ENCODE peak calls at places on chromosome 5, in ten cellular contexts. Y, P, Z, M, H, U, I, X, O and S are unnamed samples.
A peak's percentile ranks its signal among the peaks of the same experiment; 100 is the strongest.

GRCh38 chr5:912356-913091 is 19.8 kb downstream of the TRIP13 start:
- DNase-seq in P (peak; percentile 35), O (no peak), H (peak; percentile 66), Z (peak; percentile 100), I (peak; percentile 75), X (no peak), Y (no peak), U (peak; percentile 99), M (peak; percentile 29), S (no peak)

GRCh38 chr5:178711572-178711971 is 18.9 kb downstream of the ZNF354A start:
- DNase-seq in I (no peak), Y (no peak), X (no peak), M (no peak), P (no peak), H (no peak), U (no peak), Z (no peak), O (no peak), S (no peak)

GRCh38 chr5:2806176-2806575 is 54.7 kb upstream of the IRX2 start:
- DNase-seq in O (no peak), X (no peak), P (no peak), M (no peak), H (no peak), Z (no peak), I (no peak), Y (no peak), U (no peak), S (no peak)

GRCh38 chr5:179608131-179608581 is 15.3 kb downstream of the HNRNPH1 start:
- DNase-seq in U (no peak), I (no peak), O (peak; percentile 51), M (no peak), P (peak; percentile 54), Y (no peak), H (no peak), Z (no peak), X (no peak), S (no peak)

GRCh38 chr5:35780236-35780635 is 76.5 kb upstream of the IL7R start:
- DNase-seq in O (no peak), H (no peak), P (no peak), U (no peak), X (no peak), I (no peak), Z (no peak), Y (no peak), M (no peak), S (no peak)

GRCh38 chr5:9361835-9362234 is 184.0 kb downstream of the SEMA5A start:
- DNase-seq in X (peak; percentile 69), Z (peak; percentile 11), O (peak; percentile 57), U (peak; percentile 75), Y (peak; percentile 75), H (no peak), M (peak; percentile 30), I (peak; percentile 59), P (peak; percentile 67), S (no peak)

GRCh38 chr5:540215-541147 is 16.2 kb upstream of the SLC9A3 start:
- DNase-seq in O (peak; percentile 43), X (no peak), U (no peak), Z (no peak), H (no peak), P (peak; percentile 23), Y (no peak), M (no peak), I (no peak), S (no peak)

GRCh38 chr5:28877050-28877449 is 1838.7 kb upstream of the CDH9 start:
- DNase-seq in O (no peak), I (no peak), H (no peak), Z (no peak), U (no peak), Y (no peak), X (no peak), P (no peak), M (no peak), S (no peak)

GRCh38 chr5:170612256-170612656 is 108.4 kb downstream of the KCNIP1 start:
- DNase-seq in Y (no peak), M (no peak), O (no peak), U (no peak), H (no peak), X (no peak), P (no peak), Z (no peak), I (no peak), S (no peak)

GRCh38 chr5:54628049-54628448 is 110.5 kb downstream of the SNX18 start:
- DNase-seq in O (no peak), M (no peak), H (no peak), I (no peak), Y (no peak), P (no peak), U (no peak), Z (no peak), X (no peak), S (no peak)

GRCh38 chr5:76082790-76083554 is at the start of gene SV2C:
- DNase-seq in Y (peak; percentile 45), X (no peak), H (no peak), P (peak; percentile 30), M (no peak), U (no peak), O (peak; percentile 56), I (peak; percentile 24), Z (peak; percentile 63), S (no peak)

GRCh38 chr5:173642191-173642816 is 25.9 kb upstream of the BOD1 start:
- DNase-seq in P (no peak), M (no peak), I (no peak), X (no peak), O (no peak), Y (no peak), Z (no peak), H (no peak), U (no peak), S (no peak)

GRCh38 chr5:95628154-95628810 is 8.4 kb downstream of the GPR150 start:
- DNase-seq in Y (no peak), O (no peak), M (no peak), U (no peak), P (no peak), H (no peak), Z (no peak), X (no peak), I (no peak), S (no peak)

GRCh38 chr5:167730121-167730520 is 561.3 kb upstream of the WWC1 start:
- DNase-seq in X (no peak), P (peak; percentile 81), Y (no peak), O (no peak), I (peak; percentile 96), U (no peak), H (no peak), M (peak; percentile 98), Z (peak; percentile 76), S (no peak)

GRCh38 chr5:1807479-1808185 is 6.4 kb downstream of the NDUFS6 start:
- DNase-seq in O (no peak), M (no peak), Y (no peak), X (no peak), Z (no peak), U (no peak), I (no peak), H (no peak), P (no peak), S (no peak)

GRCh38 chr5:14400085-14400484 is 181.5 kb upstream of the OTULINL start:
- DNase-seq in U (no peak), Z (peak; percentile 59), Y (no peak), M (peak; percentile 76), X (no peak), P (peak; percentile 63), O (no peak), H (no peak), I (peak; percentile 86), S (no peak)

GRCh38 chr5:121692163-121692562 is 159.5 kb upstream of the FTMT start:
- DNase-seq in M (no peak), P (no peak), Z (no peak), I (no peak), U (no peak), O (no peak), Y (no peak), H (no peak), X (no peak), S (no peak)

GRCh38 chr5:160441352-160441781 is 19.7 kb downstream of the PTTG1 start:
- DNase-seq in O (no peak), Z (peak; percentile 38), I (no peak), X (no peak), M (no peak), Y (no peak), U (no peak), H (no peak), P (peak; percentile 31), S (no peak)

GRCh38 chr5:146565764-146566163 is 49.8 kb upstream of the GPR151 start:
- DNase-seq in Y (peak; percentile 58), Z (peak; percentile 79), O (no peak), I (peak; percentile 61), P (peak; percentile 15), X (peak; percentile 71), H (no peak), U (peak; percentile 75), M (peak; percentile 55), S (no peak)

GRCh38 chr5:17819786-17820185 is 185.5 kb downstream of the TAF11L14 start:
- DNase-seq in I (no peak), O (no peak), M (no peak), Y (no peak), Z (peak; percentile 15), P (no peak), U (no peak), H (no peak), X (no peak), S (no peak)

GRCh38 chr5:4058899-4059298 is 463.3 kb downstream of the IRX1 start:
- DNase-seq in X (no peak), P (no peak), H (no peak), Y (no peak), U (no peak), Z (peak; percentile 83), I (no peak), O (peak; percentile 56), M (no peak), S (no peak)

GRCh38 chr5:58641533-58641932 is 58.7 kb downstream of the RAB3C start:
- DNase-seq in Y (no peak), Z (no peak), M (no peak), P (no peak), X (no peak), O (no peak), U (no peak), I (no peak), H (no peak), S (no peak)

GRCh38 chr5:33148076-33148501 is 292.7 kb upstream of the TARS1 start:
- DNase-seq in O (no peak), H (no peak), Y (no peak), I (peak; percentile 98), X (no peak), M (peak; percentile 94), Z (peak; percentile 48), U (peak; percentile 66), P (peak; percentile 91), S (no peak)

GRCh38 chr5:108818613-108819272 is 71.0 kb downstream of the FER start:
- DNase-seq in Z (peak; percentile 22), X (no peak), Y (peak; percentile 61), H (no peak), M (peak; percentile 31), U (no peak), O (no peak), I (peak; percentile 66), P (peak; percentile 47), S (no peak)

GRCh38 chr5:41863871-41864486 is 6.2 kb downstream of the OXCT1 start:
- DNase-seq in O (no peak), H (no peak), I (peak; percentile 35), U (no peak), P (peak; percentile 63), M (peak; percentile 13), X (no peak), Y (no peak), Z (peak; percentile 4), S (no peak)

GRCh38 chr5:135718151-135718550 is 116.3 kb upstream of the SLC25A48 start:
- DNase-seq in P (peak; percentile 62), I (peak; percentile 40), U (peak; percentile 29), H (no peak), M (peak; percentile 47), O (no peak), X (no peak), Y (no peak), Z (peak; percentile 74), S (no peak)

GRCh38 chr5:77138981-77139380 is 51.9 kb upstream of the ZBED3 start:
- DNase-seq in Z (peak; percentile 95), O (no peak), X (peak; percentile 0), U (no peak), H (peak; percentile 77), M (peak; percentile 7), Y (no peak), P (peak; percentile 62), I (peak; percentile 9), S (no peak)

GRCh38 chr5:138702166-138702826 is 50.9 kb upstream of the CTNNA1 start:
- DNase-seq in X (no peak), Z (no peak), P (peak; percentile 19), Y (no peak), U (peak; percentile 50), H (no peak), I (peak; percentile 35), M (no peak), O (no peak), S (no peak)